ENCODE peak calls at places on chromosomes 6 and 20, in five cellular contexts. One of them, this sample, is unnamed. For H3K4me1, the result is how much of the 10 kb centered on the place peaks cover.

GRCh38 chr6:29129326-29130012 is 21.6 kb downstream of the OR2J3 start:
- DNase-seq in endothelial cell of umbilical vein: no peak
- DNase-seq in PC-9: no peak
- DNase-seq in neuronal stem cell: no peak
- DNase-seq in IMR-90: no peak
- DNase-seq in this sample: no peak

GRCh38 chr20:20009784-20010253 is 7.3 kb upstream of the NAA20 start:
- DNase-seq in neuronal stem cell: no peak
- DNase-seq in PC-9: no peak
- DNase-seq in IMR-90: no peak
- DNase-seq in endothelial cell of umbilical vein: no peak
- DNase-seq in this sample: no peak

GRCh38 chr20:20606046-20606445 is 106.4 kb downstream of the RALGAPA2 start:
- DNase-seq in IMR-90: no peak
- DNase-seq in endothelial cell of umbilical vein: peak
- DNase-seq in neuronal stem cell: no peak
- DNase-seq in PC-9: no peak
- DNase-seq in this sample: no peak

GRCh38 chr20:3479025-3479424 is 8.2 kb downstream of the ATRN start:
- DNase-seq in PC-9: no peak
- DNase-seq in endothelial cell of umbilical vein: no peak
- DNase-seq in neuronal stem cell: no peak
- DNase-seq in IMR-90: no peak
- DNase-seq in this sample: no peak

GRCh38 chr6:1415416-1416063 is 26.2 kb downstream of the FOXF2 start:
- DNase-seq in neuronal stem cell: no peak
- DNase-seq in IMR-90: peak
- DNase-seq in PC-9: no peak
- DNase-seq in endothelial cell of umbilical vein: no peak
- DNase-seq in this sample: peak

GRCh38 chr6:45500924-45501816 is 123.4 kb upstream of the SUPT3H start:
- DNase-seq in endothelial cell of umbilical vein: no peak
- DNase-seq in IMR-90: no peak
- DNase-seq in PC-9: no peak
- DNase-seq in neuronal stem cell: no peak
- DNase-seq in this sample: no peak

GRCh38 chr6:18263561-18264337 is 581 bp downstream of the DEK start:
- DNase-seq in IMR-90: no peak
- DNase-seq in neuronal stem cell: no peak
- DNase-seq in endothelial cell of umbilical vein: peak
- DNase-seq in PC-9: no peak
- DNase-seq in this sample: peak

GRCh38 chr6:40444811-40445210 is 142.4 kb downstream of the LRFN2 start:
- DNase-seq in PC-9: no peak
- DNase-seq in neuronal stem cell: no peak
- DNase-seq in endothelial cell of umbilical vein: no peak
- DNase-seq in IMR-90: no peak
- DNase-seq in this sample: no peak

GRCh38 chr6:4369616-4370015 is 234.2 kb upstream of the ECI2 start:
- DNase-seq in endothelial cell of umbilical vein: peak
- DNase-seq in PC-9: no peak
- DNase-seq in IMR-90: peak
- DNase-seq in neuronal stem cell: no peak
- DNase-seq in this sample: peak

GRCh38 chr6:129475477-129476247 is 234.3 kb downstream of the ARHGAP18 start:
- DNase-seq in endothelial cell of umbilical vein: no peak
- DNase-seq in neuronal stem cell: no peak
- DNase-seq in IMR-90: peak
- DNase-seq in PC-9: no peak
- DNase-seq in this sample: no peak

GRCh38 chr6:46954819-46955520 is 33.2 kb upstream of the ADGRF5 start:
- DNase-seq in neuronal stem cell: no peak
- DNase-seq in PC-9: no peak
- DNase-seq in IMR-90: no peak
- DNase-seq in endothelial cell of umbilical vein: peak
- DNase-seq in this sample: no peak

GRCh38 chr6:56378966-56379608 is 131.7 kb upstream of the COL21A1 start:
- DNase-seq in IMR-90: no peak
- DNase-seq in endothelial cell of umbilical vein: no peak
- DNase-seq in neuronal stem cell: no peak
- DNase-seq in PC-9: no peak
- DNase-seq in this sample: no peak

GRCh38 chr6:107764684-107765460 is 59.2 kb downstream of the SCML4 start:
- DNase-seq in endothelial cell of umbilical vein: no peak
- DNase-seq in neuronal stem cell: no peak
- DNase-seq in PC-9: no peak
- DNase-seq in IMR-90: no peak
- DNase-seq in this sample: no peak

GRCh38 chr6:161319231-161319630 is 45.4 kb upstream of the AGPAT4 start:
- DNase-seq in PC-9: no peak
- DNase-seq in IMR-90: no peak
- DNase-seq in neuronal stem cell: no peak
- DNase-seq in endothelial cell of umbilical vein: no peak
- DNase-seq in this sample: no peak

GRCh38 chr20:49562341-49563014 is 5.5 kb downstream of the PTGIS start:
- DNase-seq in IMR-90: peak
- DNase-seq in endothelial cell of umbilical vein: peak
- DNase-seq in PC-9: peak
- DNase-seq in neuronal stem cell: no peak
- DNase-seq in this sample: peak

GRCh38 chr6:38640216-38640909 is 634 bp upstream of the BTBD9 start:
- DNase-seq in endothelial cell of umbilical vein: peak
- DNase-seq in IMR-90: no peak
- DNase-seq in neuronal stem cell: no peak
- DNase-seq in PC-9: peak
- DNase-seq in this sample: no peak

GRCh38 chr6:27870486-27870885 is 41.7 kb downstream of the OR2B2 start:
- DNase-seq in endothelial cell of umbilical vein: no peak
- DNase-seq in neuronal stem cell: no peak
- DNase-seq in IMR-90: no peak
- DNase-seq in PC-9: no peak
- DNase-seq in this sample: no peak
- H3K4me2 ChIP-seq in endothelial cell of umbilical vein: no peak
- H3K4me2 ChIP-seq in neuronal stem cell: no peak
- H3K4me2 ChIP-seq in IMR-90: no peak
- H3K4me2 ChIP-seq in PC-9: no peak
- H3K4me2 ChIP-seq in this sample: no peak

GRCh38 chr6:159095561-159096095 is 50.8 kb upstream of the TAGAP start:
- DNase-seq in endothelial cell of umbilical vein: no peak
- DNase-seq in PC-9: no peak
- DNase-seq in neuronal stem cell: no peak
- DNase-seq in IMR-90: no peak
- DNase-seq in this sample: no peak
- H3K4me1 ChIP-seq in endothelial cell of umbilical vein: under half
- H3K4me1 ChIP-seq in PC-9: under half
- H3K4me1 ChIP-seq in neuronal stem cell: under half
- H3K4me1 ChIP-seq in IMR-90: under half
- H3K4me1 ChIP-seq in this sample: under half

GRCh38 chr6:91654844-91655192 is 1067.9 kb upstream of the MAP3K7 start:
- DNase-seq in IMR-90: no peak
- DNase-seq in neuronal stem cell: no peak
- DNase-seq in endothelial cell of umbilical vein: no peak
- DNase-seq in PC-9: no peak
- DNase-seq in this sample: no peak

GRCh38 chr6:91653324-91653723 is 1066.5 kb upstream of the MAP3K7 start:
- DNase-seq in neuronal stem cell: no peak
- DNase-seq in IMR-90: no peak
- DNase-seq in PC-9: no peak
- DNase-seq in endothelial cell of umbilical vein: no peak
- DNase-seq in this sample: no peak

GRCh38 chr6:91659881-91660280 is 1073.0 kb upstream of the MAP3K7 start:
- DNase-seq in endothelial cell of umbilical vein: no peak
- DNase-seq in neuronal stem cell: no peak
- DNase-seq in IMR-90: no peak
- DNase-seq in PC-9: no peak
- DNase-seq in this sample: no peak

GRCh38 chr6:91653954-91654843 is 1067.3 kb upstream of the MAP3K7 start:
- DNase-seq in PC-9: no peak
- DNase-seq in IMR-90: no peak
- DNase-seq in endothelial cell of umbilical vein: no peak
- DNase-seq in neuronal stem cell: no peak
- DNase-seq in this sample: peak
- H3K4me2 ChIP-seq in PC-9: no peak
- H3K4me2 ChIP-seq in IMR-90: no peak
- H3K4me2 ChIP-seq in endothelial cell of umbilical vein: no peak
- H3K4me2 ChIP-seq in neuronal stem cell: no peak
- H3K4me2 ChIP-seq in this sample: no peak

DNA sequence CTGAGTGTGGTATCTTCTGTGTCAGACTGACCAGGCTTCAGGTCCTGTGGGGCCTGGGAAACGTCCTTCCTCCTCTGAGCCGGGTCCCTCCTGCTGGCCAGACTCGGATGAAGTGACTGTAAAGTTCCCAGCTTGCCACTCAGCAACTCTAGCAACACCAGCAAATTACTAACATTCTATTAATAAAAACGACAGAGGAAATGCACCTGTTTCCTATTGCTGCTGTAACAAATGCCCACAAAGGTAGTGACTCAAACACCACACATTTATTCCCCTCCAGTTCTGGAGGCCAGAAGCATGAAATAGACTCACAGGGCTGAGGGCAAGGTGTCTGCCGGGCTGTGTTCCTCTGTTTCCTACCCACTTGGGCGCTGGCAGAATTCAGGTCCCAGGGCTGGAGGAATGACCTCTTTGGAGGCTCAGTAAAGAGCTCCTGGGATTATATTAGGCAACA is 48.8 kb downstream of the CTCFL start:
- DNase-seq in neuronal stem cell: no peak
- DNase-seq in PC-9: no peak
- DNase-seq in endothelial cell of umbilical vein: peak
- DNase-seq in IMR-90: no peak
- DNase-seq in this sample: no peak
- H3K4me1 ChIP-seq in neuronal stem cell: under half
- H3K4me1 ChIP-seq in PC-9: under half
- H3K4me1 ChIP-seq in endothelial cell of umbilical vein: under half
- H3K4me1 ChIP-seq in IMR-90: under half
- H3K4me1 ChIP-seq in this sample: under half

DNA sequence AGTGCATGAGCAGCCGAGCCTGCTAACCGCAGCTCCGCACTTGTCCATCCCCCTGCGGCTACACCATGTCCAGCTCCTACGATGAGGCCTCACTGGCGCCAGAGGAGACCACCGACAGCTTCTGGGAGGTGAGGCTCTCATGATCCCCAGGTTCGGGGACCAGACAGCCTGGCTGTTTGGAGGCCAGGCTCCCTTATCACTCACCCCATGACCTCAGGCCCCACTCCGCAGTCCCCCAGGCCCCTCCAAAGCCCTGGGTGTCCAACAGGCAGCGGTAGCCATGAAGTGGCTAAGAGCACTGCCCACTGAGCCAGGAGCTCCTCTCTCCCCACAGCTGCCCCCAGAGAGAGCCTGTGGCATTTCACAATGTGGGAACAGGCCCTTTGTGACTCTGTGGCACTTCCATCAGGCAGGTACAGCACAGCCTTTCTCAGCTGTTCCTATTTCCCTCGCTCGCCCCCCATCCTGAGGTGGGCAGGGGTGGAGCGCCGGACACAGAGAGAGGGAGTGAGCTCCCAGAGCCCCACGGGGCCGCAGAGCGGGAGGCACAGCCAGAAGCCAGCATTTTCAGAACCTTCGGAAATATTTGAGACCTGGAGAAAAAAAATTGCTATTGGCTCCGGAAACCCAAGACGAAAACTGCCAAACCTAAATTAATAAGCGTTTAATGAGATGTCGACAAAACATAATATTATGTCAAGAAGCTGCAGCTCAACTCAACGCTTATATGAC is 29.7 kb downstream of the SPDEF start:
- DNase-seq in IMR-90: no peak
- DNase-seq in neuronal stem cell: no peak
- DNase-seq in PC-9: no peak
- DNase-seq in endothelial cell of umbilical vein: no peak
- DNase-seq in this sample: no peak
- H3K4me2 ChIP-seq in IMR-90: no peak
- H3K4me2 ChIP-seq in neuronal stem cell: no peak
- H3K4me2 ChIP-seq in PC-9: peak
- H3K4me2 ChIP-seq in endothelial cell of umbilical vein: peak
- H3K4me2 ChIP-seq in this sample: peak

DNA sequence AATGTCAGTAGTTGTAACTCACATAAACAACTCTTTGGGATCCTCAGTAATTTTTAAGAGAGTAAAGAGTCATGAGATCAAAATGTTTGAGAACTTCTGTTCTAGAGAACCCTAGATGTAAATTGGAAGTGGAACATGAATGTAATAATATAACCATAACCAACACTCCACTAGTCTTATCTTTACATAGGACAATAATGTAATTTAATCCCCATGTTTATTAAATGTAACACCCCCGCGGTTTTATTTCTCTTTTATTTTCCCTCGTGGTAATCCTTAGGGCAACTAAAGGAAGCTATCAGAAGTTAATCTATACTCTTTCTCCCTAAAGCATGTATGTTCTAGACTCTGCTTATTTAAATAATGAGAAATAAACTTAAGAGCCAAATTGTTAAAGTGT is 54.4 kb downstream of the ZNF292 start:
- DNase-seq in IMR-90: no peak
- DNase-seq in neuronal stem cell: no peak
- DNase-seq in endothelial cell of umbilical vein: no peak
- DNase-seq in PC-9: no peak
- DNase-seq in this sample: no peak
- H3K4me1 ChIP-seq in IMR-90: under half
- H3K4me1 ChIP-seq in neuronal stem cell: under half
- H3K4me1 ChIP-seq in endothelial cell of umbilical vein: under half
- H3K4me1 ChIP-seq in PC-9: under half
- H3K4me1 ChIP-seq in this sample: under half

DNA sequence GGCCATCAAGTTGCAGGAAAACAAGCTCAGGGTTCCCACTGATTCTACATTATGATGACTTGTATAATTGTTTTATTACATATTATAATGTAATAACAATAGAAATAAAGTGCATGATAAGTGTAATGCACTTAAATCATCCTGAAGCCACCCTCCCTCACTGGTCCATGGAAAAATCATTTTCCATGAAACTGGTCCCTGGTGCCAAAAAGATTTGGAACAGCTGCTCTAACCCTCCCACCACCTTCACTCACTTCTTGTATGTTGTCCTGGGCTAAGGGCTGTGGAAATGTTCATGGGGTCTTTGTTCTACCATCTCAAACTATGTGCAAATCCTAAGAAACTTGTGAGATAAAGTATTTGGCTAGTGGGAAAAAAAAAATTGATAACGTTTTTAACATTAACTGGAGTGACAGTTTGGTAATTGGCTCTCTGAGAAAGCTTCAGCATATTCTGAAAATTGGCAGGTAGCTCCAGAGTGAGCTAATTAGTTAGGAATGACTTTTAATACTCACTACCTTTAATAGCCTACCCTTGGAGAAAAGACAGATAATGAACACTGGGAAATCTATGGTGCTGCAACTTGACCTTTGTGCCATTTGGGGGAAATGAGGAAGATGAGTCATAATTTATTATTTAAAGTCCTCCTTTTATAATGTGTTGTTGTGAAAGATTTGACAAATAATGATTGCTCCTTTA is 134.0 kb downstream of the LRRC1 start:
- DNase-seq in endothelial cell of umbilical vein: peak
- DNase-seq in PC-9: peak
- DNase-seq in neuronal stem cell: no peak
- DNase-seq in IMR-90: peak
- DNase-seq in this sample: no peak
- H3K4me2 ChIP-seq in endothelial cell of umbilical vein: peak
- H3K4me2 ChIP-seq in PC-9: peak
- H3K4me2 ChIP-seq in neuronal stem cell: no peak
- H3K4me2 ChIP-seq in IMR-90: no peak
- H3K4me2 ChIP-seq in this sample: no peak

This sample was measured in fibroblast of lung.